ENCODE peak calls at places on chromosome 11, in four cellular contexts. U, E, T and H are unnamed samples.

GRCh38 chr11:79582434-79582833 is 141.6 kb upstream of the TENM4 start:
- DNase-seq in U (no peak), E (no peak), T (no peak), H (no peak)

GRCh38 chr11:65432686-65433582 is 10.3 kb downstream of the NEAT1 start:
- DNase-seq in U (peak; percentile 67), E (no peak), T (no peak), H (peak; percentile 61)

GRCh38 chr11:94734563-94735275 is 33.4 kb upstream of the AMOTL1 start:
- DNase-seq in U (peak; percentile 57), E (no peak), T (no peak), H (peak; percentile 76)

GRCh38 chr11:1203505-1204271 is 19.2 kb upstream of the MUC5B start:
- DNase-seq in U (peak; percentile 49), E (no peak), T (no peak), H (peak; percentile 9)

GRCh38 chr11:117606807-117607206 is 190.2 kb downstream of the DSCAML1 start:
- DNase-seq in U (no peak), E (no peak), T (no peak), H (no peak)

GRCh38 chr11:44950036-44950624 is 553 bp downstream of the TP53I11 start:
- DNase-seq in U (peak; percentile 20), E (no peak), T (no peak), H (no peak)

GRCh38 chr11:19650929-19651487 is 61.6 kb upstream of the NAV2 start:
- DNase-seq in U (no peak), E (no peak), T (no peak), H (no peak)

GRCh38 chr11:84117394-84117793 is 831.2 kb upstream of the CCDC90B start:
- DNase-seq in U (no peak), E (no peak), T (no peak), H (no peak)

GRCh38 chr11:115626414-115626813 is 122.2 kb upstream of the CADM1 start:
- DNase-seq in U (peak; percentile 59), E (no peak), T (no peak), H (no peak)

GRCh38 chr11:103625624-103625965 is 410.8 kb upstream of the DDI1 start:
- DNase-seq in U (no peak), E (no peak), T (no peak), H (no peak)

GRCh38 chr11:78961186-78961782 is 386.6 kb upstream of the NARS2 start:
- DNase-seq in U (peak; percentile 63), E (no peak), T (no peak), H (peak; percentile 58)

GRCh38 chr11:64654958-64655541 is 64.0 kb downstream of the SLC22A12 start:
- DNase-seq in U (no peak), E (no peak), T (no peak), H (no peak)

GRCh38 chr11:86687083-86687799 is 14.8 kb upstream of the ME3 start:
- DNase-seq in U (peak; percentile 47), E (no peak), T (no peak), H (no peak)

GRCh38 chr11:70250876-70251275 is 19.6 kb upstream of the PPFIA1 start:
- DNase-seq in U (no peak), E (no peak), T (no peak), H (no peak)

GRCh38 chr11:17572791-17573460 is 25.9 kb downstream of the OTOG start:
- DNase-seq in U (no peak), E (no peak), T (no peak), H (peak; percentile 60)

GRCh38 chr11:17827006-17827405 is 92.4 kb downstream of the KCNC1 start:
- DNase-seq in U (peak; percentile 18), E (no peak), T (no peak), H (no peak)

GRCh38 chr11:44632466-44633123 is 67.1 kb downstream of the CD82 start:
- DNase-seq in U (peak; percentile 47), E (no peak), T (no peak), H (no peak)

GRCh38 chr11:36296925-36297604 is 977 bp downstream of the PRR5L start:
- DNase-seq in U (no peak), E (no peak), T (no peak), H (no peak)

GRCh38 chr11:108766596-108767173 is 101.8 kb downstream of the DDX10 start:
- DNase-seq in U (no peak), E (no peak), T (no peak), H (no peak)

GRCh38 chr11:124835918-124836317 is 29.3 kb upstream of the ROBO3 start:
- DNase-seq in U (no peak), E (no peak), T (no peak), H (no peak)

GRCh38 chr11:121544956-121545355 is 92.2 kb upstream of the SORL1-AS1 start:
- DNase-seq in U (no peak), E (no peak), T (no peak), H (no peak)

GRCh38 chr11:121722431-121723256 is 269.9 kb upstream of the SORL1-AS1 start:
- DNase-seq in U (peak; percentile 70), E (no peak), T (peak; percentile 99), H (no peak)

GRCh38 chr11:106986673-106987072 is 31.6 kb downstream of the GUCY1A2 start:
- DNase-seq in U (no peak), E (no peak), T (no peak), H (no peak)

GRCh38 chr11:86046111-86046510 is 22.8 kb downstream of the PICALM start:
- DNase-seq in U (peak; percentile 49), E (no peak), T (no peak), H (no peak)

GRCh38 chr11:61294717-61295595 is at the start of gene VWCE:
- DNase-seq in U (peak; percentile 56), E (peak; percentile 70), T (peak; percentile 67), H (peak; percentile 83)

GRCh38 chr11:107591098-107591445 is at the start of gene ELMOD1:
- DNase-seq in U (peak; percentile 46), E (no peak), T (peak; percentile 43), H (peak; percentile 68)

GRCh38 chr11:115290479-115291390 is 213.5 kb downstream of the CADM1 start:
- DNase-seq in U (peak; percentile 49), E (no peak), T (no peak), H (no peak)

GRCh38 chr11:113397212-113397611 is 9.6 kb downstream of the ANKK1 start:
- DNase-seq in U (no peak), E (no peak), T (no peak), H (no peak)

GRCh38 chr11:65204646-65205601 is 23.2 kb downstream of the CAPN1 start:
- DNase-seq in U (peak; percentile 21), E (no peak), T (peak; percentile 35), H (no peak)

GRCh38 chr11:9672288-9672916 is 8.5 kb downstream of the SWAP70 start:
- DNase-seq in U (peak; percentile 34), E (no peak), T (no peak), H (no peak)

GRCh38 chr11:69510471-69511357 is 29.3 kb downstream of the LINC01488 start:
- DNase-seq in U (no peak), E (no peak), T (no peak), H (peak; percentile 72)

GRCh38 chr11:91295591-91295990 is 929.0 kb upstream of the FAT3 start:
- DNase-seq in U (no peak), E (no peak), T (no peak), H (no peak)

GRCh38 chr11:134614141-134614540 is 202.1 kb upstream of the B3GAT1 start:
- DNase-seq in U (no peak), E (no peak), T (no peak), H (no peak)

GRCh38 chr11:46120711-46121327 is 435 bp downstream of the PHF21A start:
- DNase-seq in U (peak; percentile 82), E (peak; percentile 12), T (peak; percentile 51), H (peak; percentile 90)

GRCh38 chr11:44737222-44737621 is 10.5 kb downstream of the TSPAN18 start:
- DNase-seq in U (no peak), E (no peak), T (no peak), H (no peak)

GRCh38 chr11:128532016-128532570 is 55.3 kb downstream of the ETS1 start:
- DNase-seq in U (no peak), E (no peak), T (peak; percentile 34), H (no peak)